ENCODE peak calls at places on chromosome 11, in six cellular contexts. L is heart right ventricle, I is stomach, O is pancreas, A is AG04450, T is endodermal cell. B is an unnamed sample.

GRCh38 chr11:38005597-38005996 is 1407.6 kb upstream of the RAG2 start:
- DNase-seq in L (no peak), I (no peak), O (no peak), A (no peak), T (no peak), B (peak; percentile 38)

GRCh38 chr11:17571431-17572358 is 24.6 kb downstream of the OTOG start:
- DNase-seq in L (no peak), I (peak; percentile 7), O (no peak), A (no peak), T (peak; percentile 36), B (no peak)

GRCh38 chr11:68092411-68092810 is 28.8 kb downstream of the CHKA start:
- DNase-seq in L (no peak), I (no peak), O (no peak), A (no peak), T (no peak), B (no peak)

GRCh38 chr11:104254347-104254746 is 90.4 kb upstream of the PDGFD start:
- DNase-seq in L (no peak), I (peak; percentile 34), O (peak; percentile 17), A (no peak), T (peak; percentile 93), B (peak; percentile 25)

GRCh38 chr11:69308531-69308930 is 14.6 kb downstream of the MYEOV start:
- DNase-seq in L (no peak), I (no peak), O (no peak), A (no peak), T (peak; percentile 31), B (no peak)

GRCh38 chr11:57126766-57127400 is 54.9 kb upstream of the LRRC55 start:
- DNase-seq in L (no peak), I (no peak), O (no peak), A (no peak), T (no peak), B (no peak)

GRCh38 chr11:108871152-108871551 is 206.3 kb downstream of the DDX10 start:
- DNase-seq in L (no peak), I (no peak), O (no peak), A (peak; percentile 3), T (peak; percentile 70), B (no peak)

GRCh38 chr11:68049509-68050370 is 10.9 kb downstream of the TCIRG1 start:
- DNase-seq in L (no peak), I (no peak), O (peak; percentile 89), A (no peak), T (peak; percentile 35), B (no peak)

GRCh38 chr11:73239111-73239521 is 21.0 kb downstream of the P2RY2 start:
- DNase-seq in L (no peak), I (no peak), O (no peak), A (no peak), T (peak; percentile 31), B (no peak)

GRCh38 chr11:121929581-121929980 is 186.4 kb downstream of the BLID start:
- DNase-seq in L (peak; percentile 40), I (no peak), O (no peak), A (no peak), T (peak; percentile 57), B (no peak)

GRCh38 chr11:65120831-65121230 is 1.1 kb downstream of the FAU start:
- DNase-seq in L (no peak), I (no peak), O (peak; percentile 17), A (no peak), T (no peak), B (no peak)

GRCh38 chr11:130554241-130555055 is 106.0 kb downstream of the ADAMTS15 start:
- DNase-seq in L (no peak), I (peak; percentile 43), O (no peak), A (no peak), T (no peak), B (no peak)

GRCh38 chr11:7485136-7485853 is at the start of gene OLFML1:
- DNase-seq in L (peak; percentile 22), I (no peak), O (no peak), A (no peak), T (peak; percentile 61), B (no peak)

GRCh38 chr11:88475991-88476418 is 138.5 kb upstream of the CTSC start:
- DNase-seq in L (no peak), I (no peak), O (no peak), A (no peak), T (no peak), B (no peak)

GRCh38 chr11:73598719-73599379 is 937 bp upstream of the FAM168A start:
- DNase-seq in L (no peak), I (no peak), O (no peak), A (no peak), T (no peak), B (no peak)

GRCh38 chr11:111449696-111450479 is 62.3 kb downstream of the BTG4 start:
- DNase-seq in L (no peak), I (no peak), O (no peak), A (no peak), T (peak; percentile 17), B (no peak)

GRCh38 chr11:6900327-6900999 is 8.2 kb upstream of the OR2D2 start:
- DNase-seq in L (no peak), I (no peak), O (no peak), A (no peak), T (no peak), B (no peak)

GRCh38 chr11:63779044-63779443 is 10.5 kb upstream of the ZFTA start:
- DNase-seq in L (no peak), I (no peak), O (no peak), A (no peak), T (no peak), B (no peak)

GRCh38 chr11:66109294-66109693 is 39.2 kb downstream of the PACS1 start:
- DNase-seq in L (no peak), I (no peak), O (no peak), A (no peak), T (no peak), B (no peak)

GRCh38 chr11:110121204-110121603 is 28.0 kb downstream of the ZC3H12C start:
- DNase-seq in L (no peak), I (no peak), O (no peak), A (no peak), T (no peak), B (no peak)

GRCh38 chr11:64156235-64157011 is 9.5 kb downstream of the MACROD1 start:
- DNase-seq in L (peak; percentile 75), I (no peak), O (no peak), A (no peak), T (no peak), B (no peak)

DNA sequence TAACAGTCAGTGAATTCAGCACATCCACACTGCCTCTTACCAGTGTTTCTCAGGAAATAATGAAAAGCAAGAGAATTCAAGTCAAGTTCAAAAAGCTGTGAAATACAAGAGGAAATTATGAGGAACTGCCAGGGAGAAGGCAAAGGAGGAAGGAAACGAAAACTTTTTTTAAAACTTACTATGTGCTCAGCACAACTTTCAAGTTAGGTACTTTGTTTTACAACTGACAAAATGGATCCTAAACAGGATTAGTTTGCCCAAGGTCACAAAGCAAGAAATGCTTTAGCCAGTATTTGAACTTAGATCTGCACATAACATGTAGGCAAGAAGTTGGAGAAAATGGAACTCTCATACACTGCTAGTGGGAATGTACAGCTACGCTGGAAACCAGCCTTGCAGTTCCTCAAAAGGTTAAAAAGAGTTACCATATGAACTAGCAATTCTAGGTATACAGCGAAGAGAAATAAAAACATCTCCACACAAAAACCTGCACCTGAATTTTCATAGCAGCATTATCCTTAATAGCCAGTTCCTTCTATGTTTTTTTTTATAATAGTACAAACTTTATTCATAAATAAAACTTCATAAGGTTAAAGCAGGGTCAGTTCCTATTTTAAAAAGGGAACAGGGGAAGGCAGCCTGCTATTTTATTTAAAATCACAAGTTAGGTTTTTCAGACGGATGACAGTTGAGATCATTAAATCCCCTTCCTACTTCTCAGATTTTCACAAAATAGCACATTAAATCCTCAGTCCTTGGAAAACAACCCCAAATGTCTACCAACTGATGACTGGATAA is 19.3 kb downstream of the DDX6 start:
- DNase-seq in L (no peak), I (no peak), O (no peak), A (no peak), T (no peak), B (no peak)
- H3K27ac ChIP-seq in L (peak overlapping the region; percentile 58), I (peak overlapping the region; percentile 20), O (no peak overlapping the region), A (no peak overlapping the region), T (no peak overlapping the region), B (no peak overlapping the region)

GRCh38 chr11:134392953-134393615 is 19.0 kb downstream of the B3GAT1 start:
- DNase-seq in L (no peak), I (no peak), O (peak; percentile 7), A (no peak), T (no peak), B (no peak)

GRCh38 chr11:134395002-134395401 is 17.0 kb downstream of the B3GAT1 start:
- DNase-seq in L (no peak), I (no peak), O (peak; percentile 38), A (no peak), T (no peak), B (no peak)

GRCh38 chr11:134394311-134394710 is 17.7 kb downstream of the B3GAT1 start:
- DNase-seq in L (no peak), I (no peak), O (peak; percentile 63), A (no peak), T (no peak), B (no peak)

GRCh38 chr11:134391656-134392055 is 20.4 kb downstream of the B3GAT1 start:
- DNase-seq in L (no peak), I (no peak), O (peak; percentile 46), A (no peak), T (no peak), B (no peak)

GRCh38 chr11:134393638-134394037 is 18.4 kb downstream of the B3GAT1 start:
- DNase-seq in L (no peak), I (peak; percentile 49), O (peak; percentile 41), A (no peak), T (peak; percentile 74), B (no peak)
- H3K27me3 ChIP-seq in L (peaks cover 45% of the 10 kb centered on the region), I (no peaks in the 10 kb centered on the region), O (no peaks in the 10 kb centered on the region), A (no peaks in the 10 kb centered on the region), T (no peaks in the 10 kb centered on the region), B (peaks cover 54% of the 10 kb centered on the region)

GRCh38 chr11:10618490-10618889 is 50.0 kb upstream of the LYVE1 start:
- DNase-seq in L (no peak), I (no peak), O (no peak), A (no peak), T (no peak), B (no peak)
- H3K27ac ChIP-seq in L (peak overlapping the region; percentile 61), I (peak overlapping the region; percentile 59), O (no peak overlapping the region), A (no peak overlapping the region), T (no peak overlapping the region), B (peak overlapping the region; percentile 10)

GRCh38 chr11:45661417-45662055 is 3.9 kb downstream of the CHST1 start:
- DNase-seq in L (no peak), I (no peak), O (no peak), A (no peak), T (no peak), B (no peak)

GRCh38 chr11:45662096-45662664 is 3.2 kb downstream of the CHST1 start:
- DNase-seq in L (no peak), I (no peak), O (no peak), A (no peak), T (no peak), B (no peak)

GRCh38 chr11:45659031-45659817 is 6.2 kb downstream of the CHST1 start:
- DNase-seq in L (no peak), I (no peak), O (no peak), A (no peak), T (no peak), B (no peak)

GRCh38 chr11:45659818-45660160 is 5.6 kb downstream of the CHST1 start:
- DNase-seq in L (no peak), I (no peak), O (no peak), A (no peak), T (no peak), B (no peak)

GRCh38 chr11:45660717-45661416 is 4.6 kb downstream of the CHST1 start:
- DNase-seq in L (no peak), I (no peak), O (no peak), A (no peak), T (peak; percentile 70), B (peak; percentile 17)
- H3K27me3 ChIP-seq in L (peaks cover 5% of the 10 kb centered on the region), I (peaks cover 83% of the 10 kb centered on the region), O (no peaks in the 10 kb centered on the region), A (peaks cover 24% of the 10 kb centered on the region), T (peaks cover 31% of the 10 kb centered on the region), B (peaks cover 93% of the 10 kb centered on the region)

GRCh38 chr11:76579047-76579751 is 91.3 kb downstream of the LRRC32 start:
- DNase-seq in L (peak; percentile 75), I (no peak), O (peak; percentile 38), A (no peak), T (peak; percentile 69), B (no peak)
- H3K27ac ChIP-seq in L (peak overlapping the region; percentile 77), I (peak overlapping the region; percentile 58), O (peak overlapping the region; percentile 57), A (no peak overlapping the region), T (no peak overlapping the region), B (peak overlapping the region; percentile 78)